ENCODE peak calls at places on chromosomes 3 and 15, in eight cellular contexts. One of them, this sample, is unnamed.

GRCh38 chr3:45552031-45552772 is 42.3 kb upstream of the LIMD1 start:
- DNase-seq in tibial nerve: no peak
- DNase-seq in CD8-positive, alpha-beta memory T cell: no peak
- DNase-seq in adrenal gland: no peak
- DNase-seq in sigmoid colon: peak; percentile 62
- DNase-seq in SJSA1: no peak
- DNase-seq in neuronal stem cell: no peak
- DNase-seq in neural progenitor cell: no peak
- DNase-seq in this sample: no peak

GRCh38 chr15:92880796-92881569 is 19.1 kb upstream of the CHD2 start:
- DNase-seq in CD8-positive, alpha-beta memory T cell: no peak
- DNase-seq in neural progenitor cell: peak; percentile 30
- DNase-seq in adrenal gland: no peak
- DNase-seq in sigmoid colon: no peak
- DNase-seq in neuronal stem cell: no peak
- DNase-seq in tibial nerve: no peak
- DNase-seq in SJSA1: no peak
- DNase-seq in this sample: no peak

GRCh38 chr3:16132926-16133325 is 41.6 kb upstream of the GALNT15 start:
- DNase-seq in tibial nerve: no peak
- DNase-seq in sigmoid colon: no peak
- DNase-seq in CD8-positive, alpha-beta memory T cell: no peak
- DNase-seq in neuronal stem cell: no peak
- DNase-seq in neural progenitor cell: no peak
- DNase-seq in SJSA1: no peak
- DNase-seq in adrenal gland: no peak
- DNase-seq in this sample: peak; percentile 68

GRCh38 chr3:150177673-150178378 is 207.1 kb upstream of the PFN2 start:
- DNase-seq in neural progenitor cell: no peak
- DNase-seq in CD8-positive, alpha-beta memory T cell: no peak
- DNase-seq in SJSA1: no peak
- DNase-seq in adrenal gland: no peak
- DNase-seq in sigmoid colon: no peak
- DNase-seq in neuronal stem cell: no peak
- DNase-seq in tibial nerve: no peak
- DNase-seq in this sample: no peak

GRCh38 chr15:31840849-31841476 is 189.4 kb upstream of the CHRNA7 start:
- DNase-seq in sigmoid colon: no peak
- DNase-seq in neuronal stem cell: no peak
- DNase-seq in adrenal gland: no peak
- DNase-seq in SJSA1: no peak
- DNase-seq in CD8-positive, alpha-beta memory T cell: no peak
- DNase-seq in neural progenitor cell: no peak
- DNase-seq in tibial nerve: no peak
- DNase-seq in this sample: peak; percentile 17

GRCh38 chr3:69602112-69602511 is 137.2 kb upstream of the MITF start:
- DNase-seq in tibial nerve: no peak
- DNase-seq in neural progenitor cell: no peak
- DNase-seq in sigmoid colon: no peak
- DNase-seq in CD8-positive, alpha-beta memory T cell: no peak
- DNase-seq in neuronal stem cell: no peak
- DNase-seq in adrenal gland: no peak
- DNase-seq in SJSA1: no peak
- DNase-seq in this sample: no peak

GRCh38 chr3:34889641-34890040 is 749.7 kb upstream of the ARPP21 start:
- DNase-seq in adrenal gland: no peak
- DNase-seq in neural progenitor cell: no peak
- DNase-seq in neuronal stem cell: no peak
- DNase-seq in sigmoid colon: no peak
- DNase-seq in CD8-positive, alpha-beta memory T cell: no peak
- DNase-seq in SJSA1: no peak
- DNase-seq in tibial nerve: no peak
- DNase-seq in this sample: no peak

GRCh38 chr15:56165234-56165633 is 78.4 kb downstream of the RFX7 start:
- DNase-seq in adrenal gland: no peak
- DNase-seq in sigmoid colon: no peak
- DNase-seq in neural progenitor cell: no peak
- DNase-seq in SJSA1: no peak
- DNase-seq in tibial nerve: no peak
- DNase-seq in neuronal stem cell: no peak
- DNase-seq in CD8-positive, alpha-beta memory T cell: no peak
- DNase-seq in this sample: no peak

GRCh38 chr3:139466369-139466768 is 9.9 kb downstream of the RBP2 start:
- DNase-seq in CD8-positive, alpha-beta memory T cell: no peak
- DNase-seq in SJSA1: no peak
- DNase-seq in neuronal stem cell: no peak
- DNase-seq in sigmoid colon: no peak
- DNase-seq in adrenal gland: no peak
- DNase-seq in neural progenitor cell: no peak
- DNase-seq in tibial nerve: no peak
- DNase-seq in this sample: no peak

GRCh38 chr3:163622384-163622783 is 1455.9 kb downstream of the SI start:
- DNase-seq in neuronal stem cell: peak; percentile 49
- DNase-seq in SJSA1: no peak
- DNase-seq in adrenal gland: no peak
- DNase-seq in neural progenitor cell: peak; percentile 81
- DNase-seq in tibial nerve: no peak
- DNase-seq in sigmoid colon: no peak
- DNase-seq in CD8-positive, alpha-beta memory T cell: no peak
- DNase-seq in this sample: no peak

GRCh38 chr15:83014205-83014653 is 2.8 kb upstream of the C15orf40 start:
- DNase-seq in SJSA1: peak; percentile 23
- DNase-seq in tibial nerve: no peak
- DNase-seq in adrenal gland: no peak
- DNase-seq in CD8-positive, alpha-beta memory T cell: no peak
- DNase-seq in neuronal stem cell: no peak
- DNase-seq in sigmoid colon: no peak
- DNase-seq in neural progenitor cell: no peak
- DNase-seq in this sample: no peak

GRCh38 chr3:147397911-147398809 is 8.2 kb downstream of the ZIC4 start:
- DNase-seq in neural progenitor cell: peak; percentile 64
- DNase-seq in adrenal gland: no peak
- DNase-seq in tibial nerve: no peak
- DNase-seq in neuronal stem cell: peak; percentile 23
- DNase-seq in sigmoid colon: no peak
- DNase-seq in SJSA1: no peak
- DNase-seq in CD8-positive, alpha-beta memory T cell: no peak
- DNase-seq in this sample: no peak

GRCh38 chr3:4303187-4304123 is at the start of gene SETMAR:
- DNase-seq in adrenal gland: peak; percentile 94
- DNase-seq in CD8-positive, alpha-beta memory T cell: peak; percentile 73
- DNase-seq in sigmoid colon: peak; percentile 97
- DNase-seq in neuronal stem cell: peak; percentile 79
- DNase-seq in tibial nerve: peak; percentile 90
- DNase-seq in SJSA1: peak; percentile 57
- DNase-seq in neural progenitor cell: peak; percentile 93
- DNase-seq in this sample: peak; percentile 90

GRCh38 chr15:34584996-34585395 is 1.5 kb upstream of the GOLGA8B start:
- DNase-seq in tibial nerve: no peak
- DNase-seq in neural progenitor cell: no peak
- DNase-seq in neuronal stem cell: no peak
- DNase-seq in sigmoid colon: no peak
- DNase-seq in CD8-positive, alpha-beta memory T cell: no peak
- DNase-seq in adrenal gland: no peak
- DNase-seq in SJSA1: no peak
- DNase-seq in this sample: no peak

GRCh38 chr3:98801042-98801747 is 38.1 kb downstream of the ST3GAL6 start:
- DNase-seq in adrenal gland: no peak
- DNase-seq in tibial nerve: no peak
- DNase-seq in sigmoid colon: no peak
- DNase-seq in neuronal stem cell: no peak
- DNase-seq in CD8-positive, alpha-beta memory T cell: no peak
- DNase-seq in neural progenitor cell: no peak
- DNase-seq in SJSA1: no peak
- DNase-seq in this sample: no peak

GRCh38 chr3:66399529-66400232 is 101.1 kb downstream of the LRIG1 start:
- DNase-seq in sigmoid colon: peak; percentile 52
- DNase-seq in CD8-positive, alpha-beta memory T cell: no peak
- DNase-seq in adrenal gland: no peak
- DNase-seq in neuronal stem cell: no peak
- DNase-seq in tibial nerve: no peak
- DNase-seq in SJSA1: no peak
- DNase-seq in neural progenitor cell: no peak
- DNase-seq in this sample: no peak

GRCh38 chr3:184568591-184568917 is 7.0 kb downstream of the EPHB3 start:
- DNase-seq in neural progenitor cell: no peak
- DNase-seq in adrenal gland: no peak
- DNase-seq in CD8-positive, alpha-beta memory T cell: no peak
- DNase-seq in tibial nerve: no peak
- DNase-seq in sigmoid colon: no peak
- DNase-seq in SJSA1: no peak
- DNase-seq in neuronal stem cell: no peak
- DNase-seq in this sample: no peak

GRCh38 chr15:90006217-90007088 is 5.3 kb downstream of the ZNF710 start:
- DNase-seq in adrenal gland: no peak
- DNase-seq in tibial nerve: no peak
- DNase-seq in neural progenitor cell: no peak
- DNase-seq in CD8-positive, alpha-beta memory T cell: no peak
- DNase-seq in neuronal stem cell: no peak
- DNase-seq in sigmoid colon: no peak
- DNase-seq in SJSA1: no peak
- DNase-seq in this sample: no peak

GRCh38 chr3:122021037-122021436 is 1.0 kb downstream of the ILDR1 start:
- DNase-seq in neural progenitor cell: no peak
- DNase-seq in neuronal stem cell: no peak
- DNase-seq in adrenal gland: no peak
- DNase-seq in tibial nerve: no peak
- DNase-seq in SJSA1: no peak
- DNase-seq in sigmoid colon: no peak
- DNase-seq in CD8-positive, alpha-beta memory T cell: no peak
- DNase-seq in this sample: no peak

GRCh38 chr3:160661660-160662059 is 15.3 kb upstream of the ARL14 start:
- DNase-seq in neural progenitor cell: peak; percentile 73
- DNase-seq in neuronal stem cell: peak; percentile 73
- DNase-seq in CD8-positive, alpha-beta memory T cell: no peak
- DNase-seq in adrenal gland: no peak
- DNase-seq in tibial nerve: no peak
- DNase-seq in sigmoid colon: no peak
- DNase-seq in SJSA1: no peak
- DNase-seq in this sample: no peak

GRCh38 chr3:118772036-118773030 is 262.3 kb downstream of the IGSF11 start:
- DNase-seq in neuronal stem cell: no peak
- DNase-seq in sigmoid colon: no peak
- DNase-seq in tibial nerve: no peak
- DNase-seq in neural progenitor cell: peak; percentile 67
- DNase-seq in CD8-positive, alpha-beta memory T cell: no peak
- DNase-seq in adrenal gland: no peak
- DNase-seq in SJSA1: no peak
- DNase-seq in this sample: no peak

DNA sequence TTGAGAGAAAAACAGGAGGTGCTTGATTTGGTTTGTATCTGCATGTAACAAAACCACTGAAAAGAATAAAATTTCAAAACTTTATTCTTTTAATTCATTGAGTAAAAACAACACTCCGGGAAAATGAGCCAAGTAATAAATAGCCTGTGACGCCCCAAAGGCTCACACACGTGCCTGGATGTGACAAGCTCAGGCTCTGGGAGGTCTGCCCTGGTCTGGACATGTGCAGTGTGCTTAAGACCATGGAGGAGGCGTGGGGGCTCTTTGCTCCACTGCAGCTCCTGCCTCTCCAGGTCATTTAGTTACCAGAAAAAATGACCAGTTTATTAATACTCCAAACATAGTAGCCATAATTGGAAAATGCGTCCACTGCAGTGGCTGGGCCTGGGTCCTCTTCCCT is 8.6 kb upstream of the NME9 start:
- DNase-seq in adrenal gland: no peak
- DNase-seq in CD8-positive, alpha-beta memory T cell: no peak
- DNase-seq in neuronal stem cell: no peak
- DNase-seq in sigmoid colon: no peak
- DNase-seq in SJSA1: no peak
- DNase-seq in tibial nerve: no peak
- DNase-seq in neural progenitor cell: no peak
- DNase-seq in this sample: peak; percentile 43
- H3K27ac ChIP-seq in adrenal gland: no peak overlapping the region
- H3K27ac ChIP-seq in CD8-positive, alpha-beta memory T cell: no peak overlapping the region
- H3K27ac ChIP-seq in neuronal stem cell: no peak overlapping the region
- H3K27ac ChIP-seq in sigmoid colon: no peak overlapping the region
- H3K27ac ChIP-seq in SJSA1: no peak overlapping the region
- H3K27ac ChIP-seq in tibial nerve: no peak overlapping the region
- H3K27ac ChIP-seq in neural progenitor cell: no peak overlapping the region
- H3K27ac ChIP-seq in this sample: no peak overlapping the region

GRCh38 chr3:105867690-105868449 is 942 bp downstream of the CBLB start:
- DNase-seq in sigmoid colon: no peak
- DNase-seq in SJSA1: no peak
- DNase-seq in neural progenitor cell: no peak
- DNase-seq in neuronal stem cell: no peak
- DNase-seq in CD8-positive, alpha-beta memory T cell: no peak
- DNase-seq in tibial nerve: no peak
- DNase-seq in adrenal gland: no peak
- DNase-seq in this sample: no peak

GRCh38 chr3:105869982-105870381 is 1.2 kb upstream of the CBLB start:
- DNase-seq in adrenal gland: no peak
- DNase-seq in SJSA1: no peak
- DNase-seq in tibial nerve: no peak
- DNase-seq in neuronal stem cell: no peak
- DNase-seq in sigmoid colon: no peak
- DNase-seq in CD8-positive, alpha-beta memory T cell: no peak
- DNase-seq in neural progenitor cell: peak; percentile 12
- DNase-seq in this sample: no peak

GRCh38 chr3:105868450-105868744 is 415 bp downstream of the CBLB start:
- DNase-seq in SJSA1: peak; percentile 54
- DNase-seq in neuronal stem cell: peak; percentile 59
- DNase-seq in CD8-positive, alpha-beta memory T cell: peak; percentile 20
- DNase-seq in tibial nerve: peak; percentile 24
- DNase-seq in neural progenitor cell: peak; percentile 83
- DNase-seq in adrenal gland: peak; percentile 74
- DNase-seq in sigmoid colon: peak; percentile 80
- DNase-seq in this sample: peak; percentile 86

GRCh38 chr3:105868745-105869530 is at the start of gene CBLB:
- DNase-seq in neural progenitor cell: peak; percentile 95
- DNase-seq in sigmoid colon: peak; percentile 97
- DNase-seq in CD8-positive, alpha-beta memory T cell: peak; percentile 82
- DNase-seq in neuronal stem cell: peak; percentile 89
- DNase-seq in SJSA1: peak; percentile 83
- DNase-seq in adrenal gland: peak; percentile 95
- DNase-seq in tibial nerve: peak; percentile 91
- DNase-seq in this sample: peak; percentile 97

GRCh38 chr3:105869531-105869833 is 670 bp upstream of the CBLB start:
- DNase-seq in neuronal stem cell: no peak
- DNase-seq in CD8-positive, alpha-beta memory T cell: no peak
- DNase-seq in tibial nerve: no peak
- DNase-seq in SJSA1: no peak
- DNase-seq in adrenal gland: no peak
- DNase-seq in sigmoid colon: no peak
- DNase-seq in neural progenitor cell: no peak
- DNase-seq in this sample: no peak
- H3K4me1 ChIP-seq in neuronal stem cell: no peaks in the 10 kb centered on the region
- H3K4me1 ChIP-seq in CD8-positive, alpha-beta memory T cell: peaks cover 34% of the 10 kb centered on the region
- H3K4me1 ChIP-seq in tibial nerve: no peaks in the 10 kb centered on the region
- H3K4me1 ChIP-seq in SJSA1: peaks cover 15% of the 10 kb centered on the region
- H3K4me1 ChIP-seq in adrenal gland: peaks cover 25% of the 10 kb centered on the region
- H3K4me1 ChIP-seq in sigmoid colon: no peaks in the 10 kb centered on the region
- H3K4me1 ChIP-seq in neural progenitor cell: peaks cover 48% of the 10 kb centered on the region
- H3K4me1 ChIP-seq in this sample: no peaks in the 10 kb centered on the region

GRCh38 chr3:171457263-171458055 is 2.7 kb downstream of the TNIK start:
- DNase-seq in neuronal stem cell: no peak
- DNase-seq in adrenal gland: no peak
- DNase-seq in neural progenitor cell: peak; percentile 51
- DNase-seq in CD8-positive, alpha-beta memory T cell: peak; percentile 2
- DNase-seq in tibial nerve: no peak
- DNase-seq in SJSA1: no peak
- DNase-seq in sigmoid colon: no peak
- DNase-seq in this sample: no peak
- H3K27ac ChIP-seq in neuronal stem cell: no peak overlapping the region
- H3K27ac ChIP-seq in adrenal gland: no peak overlapping the region
- H3K27ac ChIP-seq in neural progenitor cell: no peak overlapping the region
- H3K27ac ChIP-seq in CD8-positive, alpha-beta memory T cell: peak overlapping the region; percentile 74
- H3K27ac ChIP-seq in tibial nerve: no peak overlapping the region
- H3K27ac ChIP-seq in SJSA1: no peak overlapping the region
- H3K27ac ChIP-seq in sigmoid colon: peak overlapping the region; percentile 85
- H3K27ac ChIP-seq in this sample: no peak overlapping the region

GRCh38 chr15:58771621-58772235 is 626 bp downstream of the MINDY2 start:
- DNase-seq in adrenal gland: peak; percentile 75
- DNase-seq in sigmoid colon: peak; percentile 81
- DNase-seq in tibial nerve: no peak
- DNase-seq in neuronal stem cell: no peak
- DNase-seq in neural progenitor cell: peak; percentile 72
- DNase-seq in SJSA1: peak; percentile 53
- DNase-seq in CD8-positive, alpha-beta memory T cell: no peak
- DNase-seq in this sample: peak; percentile 84
- H3K4me1 ChIP-seq in adrenal gland: peaks cover 24% of the 10 kb centered on the region
- H3K4me1 ChIP-seq in sigmoid colon: no peaks in the 10 kb centered on the region
- H3K4me1 ChIP-seq in tibial nerve: no peaks in the 10 kb centered on the region
- H3K4me1 ChIP-seq in neuronal stem cell: peaks cover 11% of the 10 kb centered on the region
- H3K4me1 ChIP-seq in neural progenitor cell: peaks cover 5% of the 10 kb centered on the region
- H3K4me1 ChIP-seq in SJSA1: peaks cover 12% of the 10 kb centered on the region
- H3K4me1 ChIP-seq in CD8-positive, alpha-beta memory T cell: peaks cover 38% of the 10 kb centered on the region
- H3K4me1 ChIP-seq in this sample: peaks cover 6% of the 10 kb centered on the region